ENCODE peak calls at places on chromosomes 3 and 15, in four cellular contexts. O is effector CD4-positive, alpha-beta T cell; K is esophagus squamous epithelium; U is Peyer's patch. X is an unnamed sample.

GRCh38 chr3:135869439-135870105 is 96.0 kb upstream of the PPP2R3A start:
- DNase-seq in O (no peak), K (no peak), U (no peak), X (no peak)

GRCh38 chr3:99794485-99794884 is 23.2 kb upstream of the CMSS1 start:
- DNase-seq in O (no peak), K (no peak), U (no peak), X (no peak)

GRCh38 chr3:50714953-50715352 is 40.2 kb downstream of the DOCK3 start:
- DNase-seq in O (no peak), K (no peak), U (no peak), X (no peak)

GRCh38 chr3:100155105-100155504 is 40.8 kb upstream of the FILIP1L start:
- DNase-seq in O (no peak), K (no peak), U (no peak), X (no peak)

GRCh38 chr15:100863406-100864198 is 16.0 kb upstream of the ALDH1A3 start:
- DNase-seq in O (no peak), K (no peak), U (no peak), X (no peak)

GRCh38 chr15:94229591-94230365 is 1.6 kb upstream of the MCTP2 start:
- DNase-seq in O (peak; percentile 10), K (no peak), U (no peak), X (peak; percentile 77)

GRCh38 chr15:74229686-74230085 is 6.4 kb upstream of the CCDC33 start:
- DNase-seq in O (no peak), K (no peak), U (no peak), X (no peak)

GRCh38 chr3:132721479-132722164 is 587 bp downstream of the NPHP3 start:
- DNase-seq in O (no peak), K (peak; percentile 44), U (no peak), X (no peak)

GRCh38 chr15:71112429-71112828 is 2.8 kb upstream of the THSD4 start:
- DNase-seq in O (no peak), K (no peak), U (no peak), X (no peak)

GRCh38 chr15:85504739-85505676 is 124.6 kb downstream of the AKAP13 start:
- DNase-seq in O (peak; percentile 36), K (no peak), U (no peak), X (no peak)

GRCh38 chr3:15934389-15935195 is 136.8 kb upstream of the ANKRD28 start:
- DNase-seq in O (no peak), K (no peak), U (no peak), X (no peak)

GRCh38 chr15:75073197-75073596 is 49.8 kb downstream of the PPCDC start:
- DNase-seq in O (no peak), K (no peak), U (no peak), X (no peak)

GRCh38 chr3:123272547-123272946 is 70.8 kb downstream of the SEC22A start:
- DNase-seq in O (no peak), K (no peak), U (no peak), X (no peak)

GRCh38 chr3:107271787-107272387 is 105.4 kb upstream of the CCDC54 start:
- DNase-seq in O (no peak), K (no peak), U (no peak), X (no peak)

GRCh38 chr15:62124176-62124952 is 40.7 kb downstream of the C2CD4B start:
- DNase-seq in O (no peak), K (no peak), U (no peak), X (no peak)

GRCh38 chr3:139117883-139118760 is 73.4 kb upstream of the PRR23C start:
- DNase-seq in O (no peak), K (no peak), U (no peak), X (no peak)

GRCh38 chr3:74711913-74712512 is 97.6 kb upstream of the CNTN3 start:
- DNase-seq in O (no peak), K (no peak), U (no peak), X (no peak)

GRCh38 chr3:108602249-108602934 is 12.9 kb downstream of the DZIP3 start:
- DNase-seq in O (peak; percentile 14), K (no peak), U (no peak), X (no peak)

GRCh38 chr15:99059010-99059981 is 45.6 kb upstream of the SYNM start:
- DNase-seq in O (peak; percentile 9), K (no peak), U (peak; percentile 74), X (no peak)

GRCh38 chr3:190239325-190239724 is 82.9 kb downstream of the CLDN1 start:
- DNase-seq in O (no peak), K (no peak), U (no peak), X (no peak)

GRCh38 chr15:62491642-62492041 is 326.6 kb upstream of the C2CD4B start:
- DNase-seq in O (no peak), K (no peak), U (no peak), X (no peak)

GRCh38 chr15:62603757-62604156 is 438.7 kb upstream of the C2CD4B start:
- DNase-seq in O (no peak), K (no peak), U (no peak), X (no peak)

GRCh38 chr3:195154111-195154791 is 116.7 kb downstream of the XXYLT1 start:
- DNase-seq in O (no peak), K (no peak), U (no peak), X (no peak)

GRCh38 chr3:21734746-21735145 is 16.3 kb downstream of the ZNF385D start:
- DNase-seq in O (no peak), K (no peak), U (no peak), X (no peak)

GRCh38 chr3:38634133-38634532 is 15.4 kb downstream of the SCN5A start:
- DNase-seq in O (no peak), K (no peak), U (no peak), X (no peak)

GRCh38 chr3:149547954-149548728 is 73.6 kb downstream of the TM4SF4 start:
- DNase-seq in O (no peak), K (no peak), U (no peak), X (no peak)

GRCh38 chr15:23372284-23372683 is 17.7 kb downstream of the GOLGA8S start:
- DNase-seq in O (no peak), K (no peak), U (no peak), X (no peak)

GRCh38 chr3:38128303-38128655 is 8.6 kb downstream of the ACAA1 start:
- DNase-seq in O (no peak), K (no peak), U (no peak), X (no peak)